ENCODE peak calls at places on chromosomes 6 and 20, in six cellular contexts. One of them, this sample, is unnamed.

GRCh38 chr6:132713355-132714134 is at the start of gene VNN1:
- DNase-seq in spleen: no peak
- DNase-seq in adrenal gland: peak; percentile 44
- DNase-seq in GM23248: peak; percentile 75
- DNase-seq in AG04450: no peak
- DNase-seq in uterus: no peak
- DNase-seq in this sample: no peak

GRCh38 chr6:12331951-12332749 is 42.0 kb downstream of the EDN1 start:
- DNase-seq in spleen: no peak
- DNase-seq in uterus: no peak
- DNase-seq in GM23248: peak; percentile 59
- DNase-seq in adrenal gland: no peak
- DNase-seq in AG04450: no peak
- DNase-seq in this sample: no peak

GRCh38 chr20:47389867-47390347 is 33.4 kb upstream of the ZMYND8 start:
- DNase-seq in adrenal gland: peak; percentile 61
- DNase-seq in uterus: no peak
- DNase-seq in GM23248: peak; percentile 77
- DNase-seq in spleen: no peak
- DNase-seq in AG04450: no peak
- DNase-seq in this sample: peak; percentile 77

GRCh38 chr6:16205377-16206144 is 32.8 kb upstream of the GMPR start:
- DNase-seq in adrenal gland: no peak
- DNase-seq in AG04450: peak; percentile 71
- DNase-seq in spleen: no peak
- DNase-seq in uterus: no peak
- DNase-seq in GM23248: peak; percentile 86
- DNase-seq in this sample: peak; percentile 90

GRCh38 chr6:126919947-126920346 is 198.5 kb upstream of the RSPO3 start:
- DNase-seq in adrenal gland: no peak
- DNase-seq in uterus: no peak
- DNase-seq in spleen: no peak
- DNase-seq in AG04450: peak; percentile 90
- DNase-seq in GM23248: peak; percentile 98
- DNase-seq in this sample: peak; percentile 95

GRCh38 chr6:42698217-42698616 is 24.2 kb downstream of the PRPH2 start:
- DNase-seq in uterus: no peak
- DNase-seq in GM23248: no peak
- DNase-seq in adrenal gland: no peak
- DNase-seq in AG04450: no peak
- DNase-seq in spleen: no peak
- DNase-seq in this sample: no peak

GRCh38 chr6:117605169-117605826 is 3.0 kb upstream of the GOPC start:
- DNase-seq in adrenal gland: peak; percentile 43
- DNase-seq in GM23248: peak; percentile 81
- DNase-seq in spleen: no peak
- DNase-seq in AG04450: peak; percentile 66
- DNase-seq in uterus: peak; percentile 27
- DNase-seq in this sample: peak; percentile 85

GRCh38 chr6:22499815-22500214 is 69.6 kb upstream of the HDGFL1 start:
- DNase-seq in uterus: no peak
- DNase-seq in adrenal gland: no peak
- DNase-seq in spleen: no peak
- DNase-seq in AG04450: no peak
- DNase-seq in GM23248: no peak
- DNase-seq in this sample: no peak

GRCh38 chr6:34176261-34177031 is 30.6 kb upstream of the GRM4 start:
- DNase-seq in adrenal gland: peak; percentile 60
- DNase-seq in GM23248: no peak
- DNase-seq in uterus: no peak
- DNase-seq in spleen: peak; percentile 41
- DNase-seq in AG04450: no peak
- DNase-seq in this sample: no peak

GRCh38 chr6:27726620-27727023 is 185.6 kb downstream of the OR2B2 start:
- DNase-seq in spleen: no peak
- DNase-seq in AG04450: no peak
- DNase-seq in GM23248: no peak
- DNase-seq in uterus: no peak
- DNase-seq in adrenal gland: no peak
- DNase-seq in this sample: peak; percentile 12

GRCh38 chr6:3929281-3929798 is 80.2 kb downstream of the FAM50B start:
- DNase-seq in spleen: no peak
- DNase-seq in uterus: peak; percentile 78
- DNase-seq in GM23248: peak; percentile 86
- DNase-seq in adrenal gland: no peak
- DNase-seq in AG04450: no peak
- DNase-seq in this sample: peak; percentile 78

GRCh38 chr6:123635144-123635543 is 1.6 kb downstream of the TRDN start:
- DNase-seq in spleen: no peak
- DNase-seq in adrenal gland: no peak
- DNase-seq in AG04450: no peak
- DNase-seq in uterus: no peak
- DNase-seq in GM23248: no peak
- DNase-seq in this sample: no peak

GRCh38 chr6:35613762-35614161 is 75.0 kb downstream of the FKBP5 start:
- DNase-seq in spleen: no peak
- DNase-seq in adrenal gland: no peak
- DNase-seq in GM23248: no peak
- DNase-seq in AG04450: no peak
- DNase-seq in uterus: no peak
- DNase-seq in this sample: no peak

GRCh38 chr6:63351995-63352586 is 32.3 kb upstream of the LGSN start:
- DNase-seq in GM23248: peak; percentile 76
- DNase-seq in spleen: no peak
- DNase-seq in uterus: no peak
- DNase-seq in AG04450: peak; percentile 10
- DNase-seq in adrenal gland: no peak
- DNase-seq in this sample: peak; percentile 57

GRCh38 chr6:37794825-37795224 is 24.7 kb upstream of the ZFAND3 start:
- DNase-seq in uterus: no peak
- DNase-seq in GM23248: peak; percentile 80
- DNase-seq in AG04450: no peak
- DNase-seq in adrenal gland: no peak
- DNase-seq in spleen: no peak
- DNase-seq in this sample: peak; percentile 50

GRCh38 chr6:33822575-33823395 is 19.0 kb upstream of the MLN start:
- DNase-seq in AG04450: no peak
- DNase-seq in GM23248: peak; percentile 58
- DNase-seq in spleen: no peak
- DNase-seq in uterus: no peak
- DNase-seq in adrenal gland: no peak
- DNase-seq in this sample: no peak

GRCh38 chr6:14796974-14797762 is 448.7 kb upstream of the JARID2 start:
- DNase-seq in adrenal gland: no peak
- DNase-seq in uterus: no peak
- DNase-seq in GM23248: peak; percentile 60
- DNase-seq in spleen: no peak
- DNase-seq in AG04450: no peak
- DNase-seq in this sample: peak; percentile 82

GRCh38 chr6:43744931-43745727 is 24.9 kb upstream of the VEGFA start:
- DNase-seq in AG04450: no peak
- DNase-seq in spleen: peak; percentile 30
- DNase-seq in uterus: no peak
- DNase-seq in GM23248: no peak
- DNase-seq in adrenal gland: peak; percentile 0
- DNase-seq in this sample: no peak

GRCh38 chr6:5036309-5036708 is 32.5 kb upstream of the RPP40 start:
- DNase-seq in uterus: no peak
- DNase-seq in spleen: no peak
- DNase-seq in GM23248: peak; percentile 86
- DNase-seq in adrenal gland: no peak
- DNase-seq in AG04450: no peak
- DNase-seq in this sample: peak; percentile 59

GRCh38 chr20:8074931-8075330 is 55.4 kb upstream of the TMX4 start:
- DNase-seq in AG04450: no peak
- DNase-seq in GM23248: no peak
- DNase-seq in spleen: no peak
- DNase-seq in adrenal gland: no peak
- DNase-seq in uterus: no peak
- DNase-seq in this sample: peak; percentile 34

GRCh38 chr20:39778847-39779641 is 816.9 kb downstream of the DHX35 start:
- DNase-seq in spleen: no peak
- DNase-seq in uterus: no peak
- DNase-seq in AG04450: no peak
- DNase-seq in GM23248: peak; percentile 24
- DNase-seq in adrenal gland: peak; percentile 31
- DNase-seq in this sample: peak; percentile 17

GRCh38 chr20:32780749-32781402 is 18.7 kb downstream of the DNMT3B start:
- DNase-seq in adrenal gland: no peak
- DNase-seq in GM23248: no peak
- DNase-seq in spleen: no peak
- DNase-seq in uterus: no peak
- DNase-seq in AG04450: no peak
- DNase-seq in this sample: no peak

GRCh38 chr6:37822851-37823682 is 3.5 kb downstream of the ZFAND3 start:
- DNase-seq in uterus: no peak
- DNase-seq in GM23248: peak; percentile 59
- DNase-seq in adrenal gland: no peak
- DNase-seq in spleen: no peak
- DNase-seq in AG04450: no peak
- DNase-seq in this sample: no peak

GRCh38 chr6:44431118-44431725 is 43.7 kb downstream of the CDC5L start:
- DNase-seq in AG04450: peak; percentile 43
- DNase-seq in uterus: peak; percentile 25
- DNase-seq in GM23248: peak; percentile 80
- DNase-seq in adrenal gland: peak; percentile 43
- DNase-seq in spleen: no peak
- DNase-seq in this sample: peak; percentile 81

GRCh38 chr6:40425192-40425919 is 161.8 kb downstream of the LRFN2 start:
- DNase-seq in adrenal gland: no peak
- DNase-seq in GM23248: peak; percentile 7
- DNase-seq in uterus: no peak
- DNase-seq in spleen: no peak
- DNase-seq in AG04450: no peak
- DNase-seq in this sample: no peak

GRCh38 chr6:31203345-31203979 is 33.0 kb upstream of the POU5F1 start:
- DNase-seq in adrenal gland: no peak
- DNase-seq in GM23248: peak; percentile 94
- DNase-seq in spleen: no peak
- DNase-seq in uterus: no peak
- DNase-seq in AG04450: no peak
- DNase-seq in this sample: peak; percentile 58

GRCh38 chr6:41577865-41578713 is 31.9 kb downstream of the FOXP4 start:
- DNase-seq in spleen: no peak
- DNase-seq in GM23248: peak; percentile 67
- DNase-seq in AG04450: no peak
- DNase-seq in adrenal gland: no peak
- DNase-seq in uterus: no peak
- DNase-seq in this sample: peak; percentile 57
- H3K27ac ChIP-seq in spleen: no peak overlapping the region
- H3K27ac ChIP-seq in GM23248: no peak overlapping the region
- H3K27ac ChIP-seq in AG04450: peak overlapping the region; percentile 83
- H3K27ac ChIP-seq in adrenal gland: no peak overlapping the region
- H3K27ac ChIP-seq in uterus: no peak overlapping the region
- H3K27ac ChIP-seq in this sample: peak overlapping the region; percentile 22

DNA sequence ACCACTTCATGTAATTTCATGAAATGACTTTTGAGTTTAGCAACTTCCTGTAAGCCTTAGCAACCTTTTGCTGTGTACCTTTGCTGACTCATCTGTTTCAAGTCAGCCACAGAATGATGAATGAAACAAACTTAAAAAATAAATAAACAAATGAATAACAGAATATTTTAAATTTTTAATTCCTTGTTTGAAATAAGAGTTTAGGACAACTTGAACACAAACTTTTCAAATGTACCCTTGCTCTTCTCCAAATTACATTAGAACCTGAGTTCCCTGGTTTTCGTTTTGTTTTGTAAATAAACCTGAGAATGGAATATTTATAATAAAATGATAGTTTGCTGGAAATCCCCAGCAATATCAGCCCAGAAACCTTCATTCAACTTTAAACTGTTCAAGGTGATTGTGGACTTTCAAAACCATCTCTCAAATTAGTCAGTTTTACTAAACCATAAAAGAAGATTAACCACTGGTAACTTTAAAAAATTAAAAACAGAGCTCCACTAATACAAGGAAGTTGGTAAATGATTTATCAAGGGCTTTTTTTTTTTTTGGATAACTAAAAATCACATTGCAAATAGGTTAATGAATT is 10.1 kb downstream of the MBOAT1 start:
- DNase-seq in spleen: no peak
- DNase-seq in AG04450: no peak
- DNase-seq in adrenal gland: no peak
- DNase-seq in uterus: no peak
- DNase-seq in GM23248: peak; percentile 59
- DNase-seq in this sample: peak; percentile 54
- H3K27ac ChIP-seq in spleen: peak overlapping the region; percentile 83
- H3K27ac ChIP-seq in AG04450: no peak overlapping the region
- H3K27ac ChIP-seq in adrenal gland: no peak overlapping the region
- H3K27ac ChIP-seq in uterus: peak overlapping the region; percentile 67
- H3K27ac ChIP-seq in GM23248: peak overlapping the region; percentile 23
- H3K27ac ChIP-seq in this sample: no peak overlapping the region

GRCh38 chr6:25173951-25174474 is 105.2 kb upstream of the CARMIL1 start:
- DNase-seq in uterus: no peak
- DNase-seq in adrenal gland: peak; percentile 48
- DNase-seq in GM23248: peak; percentile 88
- DNase-seq in spleen: no peak
- DNase-seq in AG04450: peak; percentile 91
- DNase-seq in this sample: peak; percentile 99
- H3K27ac ChIP-seq in uterus: peak overlapping the region; percentile 96
- H3K27ac ChIP-seq in adrenal gland: peak overlapping the region; percentile 55
- H3K27ac ChIP-seq in GM23248: peak overlapping the region; percentile 81
- H3K27ac ChIP-seq in spleen: peak overlapping the region; percentile 71
- H3K27ac ChIP-seq in AG04450: peak overlapping the region; percentile 87
- H3K27ac ChIP-seq in this sample: peak overlapping the region; percentile 61

DNA sequence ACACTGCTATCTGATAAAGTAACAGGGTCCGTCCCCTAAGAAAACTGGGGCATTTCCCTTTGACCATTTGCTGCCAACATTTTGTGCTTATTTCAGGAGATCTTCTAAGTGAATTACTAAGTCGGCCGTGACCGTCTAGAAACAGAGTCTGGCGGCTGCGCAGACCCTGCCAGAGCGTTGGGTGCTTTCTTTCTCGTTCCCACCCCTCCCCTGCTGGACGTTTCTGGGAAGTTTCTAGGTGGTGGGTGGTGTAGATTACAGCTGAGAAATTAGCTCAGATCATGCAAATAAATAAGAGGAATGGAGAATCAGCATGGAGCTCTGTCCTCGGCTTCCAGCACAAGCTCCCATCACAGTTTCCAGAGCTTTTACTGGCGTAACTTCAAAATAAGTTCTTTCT is 128.0 kb downstream of the MYLK4 start:
- DNase-seq in adrenal gland: no peak
- DNase-seq in AG04450: no peak
- DNase-seq in spleen: no peak
- DNase-seq in GM23248: no peak
- DNase-seq in uterus: no peak
- DNase-seq in this sample: no peak
- H3K27ac ChIP-seq in adrenal gland: no peak overlapping the region
- H3K27ac ChIP-seq in AG04450: no peak overlapping the region
- H3K27ac ChIP-seq in spleen: no peak overlapping the region
- H3K27ac ChIP-seq in GM23248: no peak overlapping the region
- H3K27ac ChIP-seq in uterus: no peak overlapping the region
- H3K27ac ChIP-seq in this sample: no peak overlapping the region

GRCh38 chr20:48734104-48734749 is 93.6 kb downstream of the PREX1 start:
- DNase-seq in spleen: no peak
- DNase-seq in GM23248: no peak
- DNase-seq in uterus: no peak
- DNase-seq in AG04450: no peak
- DNase-seq in adrenal gland: no peak
- DNase-seq in this sample: no peak
- H3K27ac ChIP-seq in spleen: peak overlapping the region; percentile 2
- H3K27ac ChIP-seq in GM23248: no peak overlapping the region
- H3K27ac ChIP-seq in uterus: no peak overlapping the region
- H3K27ac ChIP-seq in AG04450: no peak overlapping the region
- H3K27ac ChIP-seq in adrenal gland: no peak overlapping the region
- H3K27ac ChIP-seq in this sample: no peak overlapping the region

This sample was measured in fibroblast of lung.